ENCODE peak calls at places on chromosomes 3 and 15, in seven cellular contexts. U, K, D, B, C, H and T are unnamed samples. For H3K36me3 and H3K27me3, the result is how much of the 10 kb centered on the place peaks cover.

GRCh38 chr3:107264888-107265287 is 112.4 kb upstream of the CCDC54 start:
- DNase-seq in U (no peak), C (no peak), K (peak), D (no peak), B (no peak), H (no peak), T (no peak)

GRCh38 chr3:170815340-170815739 is 54.7 kb downstream of the RPL22L1 start:
- DNase-seq in K (peak), D (no peak), B (peak), H (peak), U (peak), C (no peak), T (no peak)

GRCh38 chr3:114093596-114093995 is 37.1 kb downstream of the QTRT2 start:
- DNase-seq in B (peak), C (no peak), K (peak), U (no peak), D (peak), H (no peak), T (peak)

GRCh38 chr3:45590822-45591546 is 3.6 kb upstream of the LIMD1 start:
- DNase-seq in H (no peak), K (no peak), U (no peak), D (no peak), B (no peak), C (no peak), T (no peak)

GRCh38 chr15:52221730-52222129 is 30.5 kb upstream of the GNB5 start:
- DNase-seq in C (no peak), K (no peak), H (no peak), U (no peak), B (no peak), D (no peak), T (no peak)

GRCh38 chr15:85494035-85494793 is 113.8 kb downstream of the AKAP13 start:
- DNase-seq in K (no peak), H (no peak), D (no peak), U (no peak), C (no peak), B (no peak), T (no peak)

GRCh38 chr3:119194237-119195150 is 21.1 kb downstream of the UPK1B start:
- DNase-seq in D (no peak), C (peak), H (no peak), K (no peak), B (no peak), U (no peak), T (no peak)

GRCh38 chr15:49288411-49288810 is 118.4 kb downstream of the GALK2 start:
- DNase-seq in C (no peak), K (no peak), U (no peak), B (no peak), H (no peak), D (no peak), T (no peak)

GRCh38 chr3:183385698-183386590 is 42.5 kb downstream of the MCF2L2 start:
- DNase-seq in K (peak), C (no peak), D (peak), B (peak), U (peak), H (peak), T (no peak)

GRCh38 chr3:8210752-8211405 is 290.7 kb upstream of the LMCD1 start:
- DNase-seq in H (no peak), D (no peak), B (no peak), U (no peak), C (no peak), K (no peak), T (no peak)

GRCh38 chr3:42980209-42980608 is 1.1 kb downstream of the GASK1A start:
- DNase-seq in B (no peak), U (no peak), D (no peak), C (no peak), H (no peak), K (no peak), T (no peak)

GRCh38 chr15:79903626-79904025 is 6.8 kb upstream of the MTHFS start:
- DNase-seq in D (no peak), C (no peak), B (no peak), H (no peak), K (no peak), U (no peak), T (no peak)

GRCh38 chr3:155549087-155549486 is 195.8 kb downstream of the PLCH1 start:
- DNase-seq in K (no peak), C (no peak), B (no peak), D (no peak), U (no peak), H (no peak), T (no peak)

GRCh38 chr3:38600551-38600950 is 48.9 kb downstream of the SCN5A start:
- DNase-seq in U (no peak), K (no peak), C (no peak), B (no peak), H (no peak), D (no peak), T (peak)

GRCh38 chr15:84752700-84753099 is 4.3 kb downstream of the ZNF592 start:
- DNase-seq in U (no peak), C (no peak), H (no peak), B (no peak), K (no peak), D (no peak), T (no peak)

GRCh38 chr3:47444103-47444502 is 31.6 kb downstream of the SCAP start:
- DNase-seq in B (no peak), U (no peak), H (no peak), C (no peak), D (no peak), K (no peak), T (no peak)

GRCh38 chr15:74841761-74842385 is 1.1 kb downstream of the ULK3 start:
- DNase-seq in D (no peak), B (peak), C (no peak), U (no peak), H (no peak), K (no peak), T (no peak)

GRCh38 chr15:76340198-76340801 is 3.7 kb downstream of the ISL2 start:
- DNase-seq in B (peak), C (no peak), D (no peak), K (no peak), U (no peak), H (peak), T (no peak)

GRCh38 chr3:73926360-73927202 is 301.8 kb upstream of the PDZRN3 start:
- DNase-seq in H (no peak), C (no peak), U (no peak), B (no peak), K (no peak), D (no peak), T (no peak)

GRCh38 chr3:108024146-108024836 is 66.5 kb downstream of the CD47 start:
- DNase-seq in B (no peak), H (peak), C (no peak), D (no peak), K (no peak), U (no peak), T (no peak)

GRCh38 chr3:102148598-102149302 is 286.1 kb upstream of the ZPLD1 start:
- DNase-seq in K (no peak), C (no peak), D (no peak), H (no peak), U (no peak), B (no peak), T (no peak)

GRCh38 chr3:129793356-129793755 is 100.2 kb downstream of the TMCC1 start:
- DNase-seq in C (no peak), B (no peak), K (no peak), D (no peak), U (no peak), H (no peak), T (no peak)

GRCh38 chr15:58611731-58612676 is 137.5 kb downstream of the ADAM10 start:
- DNase-seq in K (peak), B (peak), H (no peak), C (no peak), U (no peak), D (no peak), T (no peak)
- H3K36me3 ChIP-seq in K (under half), B (under half), H (under half), C (under half), U (under half), D (under half), T (under half)

DNA sequence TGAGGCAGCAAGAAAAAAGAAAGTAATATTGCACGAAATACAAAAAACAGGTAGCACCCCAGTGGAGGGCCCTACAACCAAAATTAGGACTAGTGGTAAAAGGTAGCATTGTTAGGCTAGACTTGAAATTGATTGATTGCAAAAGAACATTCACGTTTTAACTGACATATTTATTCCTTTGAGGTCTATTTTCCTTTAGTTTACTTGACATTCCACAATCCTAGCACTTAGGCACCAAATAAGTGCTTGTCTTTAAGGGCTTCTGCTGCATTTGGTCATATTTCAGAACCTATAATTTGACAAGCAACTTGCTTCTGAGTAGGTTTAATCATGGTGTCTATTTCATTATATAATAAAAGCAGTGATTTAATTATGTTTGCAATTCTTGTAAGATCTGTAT is 642.7 kb upstream of the AGTR1 start:
- DNase-seq in U (no peak), B (no peak), H (no peak), D (no peak), K (no peak), C (no peak), T (no peak)
- TF ChIP-seq EP300 in U (no peak), B (no peak), H (no peak), D (no peak), K (no peak), C (no peak), T (no peak)

DNA sequence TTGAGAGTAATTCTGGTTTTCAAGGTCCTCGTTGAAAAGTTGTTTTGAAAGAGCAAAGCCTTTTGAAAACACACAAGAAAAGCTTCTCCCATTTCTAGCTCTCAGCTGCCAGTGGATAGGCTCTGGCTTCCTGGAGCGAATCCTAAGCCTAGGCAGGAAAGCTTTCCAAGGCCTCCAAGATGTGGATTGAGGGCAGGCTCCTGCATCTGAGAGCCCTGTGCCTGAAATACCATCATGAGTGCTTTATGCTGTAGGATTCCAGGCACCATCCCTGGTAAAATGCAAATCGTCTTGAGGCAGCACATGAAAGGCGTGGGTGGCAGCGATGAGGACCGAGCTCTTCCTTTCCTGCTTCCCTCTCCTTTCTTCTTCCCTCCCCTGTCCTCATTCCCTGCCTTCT is 60.7 kb upstream of the CORO2B start:
- DNase-seq in B (no peak), U (no peak), D (no peak), C (no peak), H (no peak), K (no peak), T (no peak)
- H3K27me3 ChIP-seq in B (under half), U (under half), D (under half), C (under half), H (under half), K (under half), T (under half)

GRCh38 chr15:22827125-22827524 is 11.3 kb upstream of the NIPA2 start:
- DNase-seq in D (no peak), B (no peak), K (no peak), C (no peak), H (peak), U (no peak), T (no peak)
- H3K36me3 ChIP-seq in D (under half), B (under half), K (half or more), C (half or more), H (under half), U (half or more), T (under half)

DNA sequence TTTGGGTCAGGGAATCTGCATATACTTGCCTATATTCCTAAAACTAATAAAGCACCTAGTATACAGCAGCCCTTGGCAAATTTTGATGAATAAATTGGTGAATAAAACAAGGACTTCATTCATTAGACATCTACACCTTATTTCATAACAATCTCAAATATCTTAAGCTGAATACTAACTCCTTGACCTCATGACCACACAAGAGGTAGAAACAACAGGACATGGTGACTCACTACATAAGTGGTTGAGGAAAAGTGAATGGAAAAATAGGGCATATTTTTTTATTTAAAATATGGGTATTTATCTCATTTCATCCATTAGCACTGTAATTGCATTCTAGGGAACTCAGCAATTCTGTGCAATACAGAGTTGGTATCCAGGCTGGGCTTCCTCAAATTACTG is 7.8 kb upstream of the STAC start:
- DNase-seq in C (no peak), U (no peak), B (no peak), D (no peak), K (no peak), H (no peak), T (no peak)
- TF ChIP-seq EP300 in C (no peak), U (no peak), B (no peak), D (no peak), K (no peak), H (no peak), T (no peak)